ENCODE peak calls at places on chromosome 17, in ten cellular contexts. One of them, this sample, is unnamed.

GRCh38 chr17:50112694-50113093 is 17.3 kb downstream of the SAMD14 start:
- DNase-seq in T1000: no peak
- DNase-seq in activated CD4-positive, CD25-positive, alpha-beta regulatory T cell: no peak
- DNase-seq in RPMI8226: no peak
- DNase-seq in stimulated activated naive B cell treated with anti-CD40 and anti-IgM and Interleukin-4, amounts not matched to agents 10 μg/mL and 1 μg/mL and 100 μg/mL, for 72 hours: no peak
- DNase-seq in amniotic epithelial cell: no peak
- DNase-seq in fibroblast of lung: no peak
- DNase-seq in CD4-positive, alpha-beta memory T cell: no peak
- DNase-seq in vagina: no peak
- DNase-seq in effector memory CD4-positive, alpha-beta T cell: no peak
- DNase-seq in this sample: no peak

GRCh38 chr17:52606098-52606497 is 447.6 kb upstream of the CA10 start:
- DNase-seq in effector memory CD4-positive, alpha-beta T cell: no peak
- DNase-seq in activated CD4-positive, CD25-positive, alpha-beta regulatory T cell: no peak
- DNase-seq in vagina: no peak
- DNase-seq in fibroblast of lung: peak; percentile 0
- DNase-seq in amniotic epithelial cell: no peak
- DNase-seq in T1000: no peak
- DNase-seq in RPMI8226: no peak
- DNase-seq in stimulated activated naive B cell treated with anti-CD40 and anti-IgM and Interleukin-4, amounts not matched to agents 10 μg/mL and 1 μg/mL and 100 μg/mL, for 72 hours: no peak
- DNase-seq in CD4-positive, alpha-beta memory T cell: no peak
- DNase-seq in this sample: no peak

GRCh38 chr17:58079300-58080033 is 3.8 kb upstream of the DYNLL2 start:
- DNase-seq in activated CD4-positive, CD25-positive, alpha-beta regulatory T cell: no peak
- DNase-seq in effector memory CD4-positive, alpha-beta T cell: no peak
- DNase-seq in CD4-positive, alpha-beta memory T cell: no peak
- DNase-seq in fibroblast of lung: no peak
- DNase-seq in RPMI8226: no peak
- DNase-seq in T1000: no peak
- DNase-seq in vagina: no peak
- DNase-seq in amniotic epithelial cell: no peak
- DNase-seq in stimulated activated naive B cell treated with anti-CD40 and anti-IgM and Interleukin-4, amounts not matched to agents 10 μg/mL and 1 μg/mL and 100 μg/mL, for 72 hours: no peak
- DNase-seq in this sample: no peak

GRCh38 chr17:82234211-82235055 is 5.6 kb downstream of the SLC16A3 start:
- DNase-seq in CD4-positive, alpha-beta memory T cell: no peak
- DNase-seq in vagina: no peak
- DNase-seq in T1000: no peak
- DNase-seq in activated CD4-positive, CD25-positive, alpha-beta regulatory T cell: no peak
- DNase-seq in effector memory CD4-positive, alpha-beta T cell: no peak
- DNase-seq in stimulated activated naive B cell treated with anti-CD40 and anti-IgM and Interleukin-4, amounts not matched to agents 10 μg/mL and 1 μg/mL and 100 μg/mL, for 72 hours: no peak
- DNase-seq in RPMI8226: no peak
- DNase-seq in amniotic epithelial cell: peak; percentile 49
- DNase-seq in fibroblast of lung: no peak
- DNase-seq in this sample: no peak

GRCh38 chr17:50414808-50415207 is 11.2 kb upstream of the ACSF2 start:
- DNase-seq in activated CD4-positive, CD25-positive, alpha-beta regulatory T cell: no peak
- DNase-seq in CD4-positive, alpha-beta memory T cell: no peak
- DNase-seq in RPMI8226: no peak
- DNase-seq in T1000: no peak
- DNase-seq in vagina: no peak
- DNase-seq in fibroblast of lung: no peak
- DNase-seq in stimulated activated naive B cell treated with anti-CD40 and anti-IgM and Interleukin-4, amounts not matched to agents 10 μg/mL and 1 μg/mL and 100 μg/mL, for 72 hours: no peak
- DNase-seq in effector memory CD4-positive, alpha-beta T cell: no peak
- DNase-seq in amniotic epithelial cell: no peak
- DNase-seq in this sample: no peak

GRCh38 chr17:73589096-73589980 is 54.9 kb downstream of the SDK2 start:
- DNase-seq in fibroblast of lung: no peak
- DNase-seq in activated CD4-positive, CD25-positive, alpha-beta regulatory T cell: no peak
- DNase-seq in T1000: no peak
- DNase-seq in RPMI8226: no peak
- DNase-seq in amniotic epithelial cell: no peak
- DNase-seq in CD4-positive, alpha-beta memory T cell: no peak
- DNase-seq in stimulated activated naive B cell treated with anti-CD40 and anti-IgM and Interleukin-4, amounts not matched to agents 10 μg/mL and 1 μg/mL and 100 μg/mL, for 72 hours: no peak
- DNase-seq in vagina: no peak
- DNase-seq in effector memory CD4-positive, alpha-beta T cell: no peak
- DNase-seq in this sample: no peak

GRCh38 chr17:37698132-37698615 is 46.7 kb downstream of the HNF1B start:
- DNase-seq in activated CD4-positive, CD25-positive, alpha-beta regulatory T cell: no peak
- DNase-seq in RPMI8226: no peak
- DNase-seq in T1000: no peak
- DNase-seq in stimulated activated naive B cell treated with anti-CD40 and anti-IgM and Interleukin-4, amounts not matched to agents 10 μg/mL and 1 μg/mL and 100 μg/mL, for 72 hours: no peak
- DNase-seq in effector memory CD4-positive, alpha-beta T cell: no peak
- DNase-seq in amniotic epithelial cell: peak; percentile 29
- DNase-seq in vagina: no peak
- DNase-seq in CD4-positive, alpha-beta memory T cell: no peak
- DNase-seq in fibroblast of lung: peak; percentile 77
- DNase-seq in this sample: peak; percentile 33

GRCh38 chr17:7058831-7059447 is 15.0 kb upstream of the SLC16A11 start:
- DNase-seq in stimulated activated naive B cell treated with anti-CD40 and anti-IgM and Interleukin-4, amounts not matched to agents 10 μg/mL and 1 μg/mL and 100 μg/mL, for 72 hours: no peak
- DNase-seq in amniotic epithelial cell: peak; percentile 70
- DNase-seq in fibroblast of lung: peak; percentile 66
- DNase-seq in effector memory CD4-positive, alpha-beta T cell: no peak
- DNase-seq in RPMI8226: no peak
- DNase-seq in activated CD4-positive, CD25-positive, alpha-beta regulatory T cell: no peak
- DNase-seq in CD4-positive, alpha-beta memory T cell: no peak
- DNase-seq in vagina: no peak
- DNase-seq in T1000: no peak
- DNase-seq in this sample: no peak

GRCh38 chr17:81909966-81910839 is 996 bp downstream of the PCYT2 start:
- DNase-seq in activated CD4-positive, CD25-positive, alpha-beta regulatory T cell: no peak
- DNase-seq in RPMI8226: no peak
- DNase-seq in fibroblast of lung: no peak
- DNase-seq in stimulated activated naive B cell treated with anti-CD40 and anti-IgM and Interleukin-4, amounts not matched to agents 10 μg/mL and 1 μg/mL and 100 μg/mL, for 72 hours: no peak
- DNase-seq in effector memory CD4-positive, alpha-beta T cell: no peak
- DNase-seq in CD4-positive, alpha-beta memory T cell: no peak
- DNase-seq in vagina: no peak
- DNase-seq in amniotic epithelial cell: peak; percentile 19
- DNase-seq in T1000: no peak
- DNase-seq in this sample: no peak

This sample was measured in HFFc6.